ENCODE peak calls at places on chromosomes 16 and 17, in six cellular contexts. T is psoas muscle, D is astrocyte of the spinal cord, M is vagina, Y is lung, F is uterus. O is an unnamed sample.

GRCh38 chr17:79573196-79573929 is 37.5 kb downstream of the RBFOX3 start:
- DNase-seq in Y (no peak), F (no peak), T (no peak), M (no peak), D (no peak), O (no peak)

GRCh38 chr16:15682105-15682570 is 32.1 kb downstream of the NDE1 start:
- DNase-seq in D (peak), M (no peak), T (peak), Y (no peak), F (no peak), O (peak)

GRCh38 chr17:58060596-58061191 is 22.5 kb upstream of the DYNLL2 start:
- DNase-seq in T (peak), D (no peak), Y (peak), F (peak), M (no peak), O (no peak)

GRCh38 chr17:37221865-37222264 is 153.9 kb upstream of the C17orf78 start:
- DNase-seq in Y (no peak), M (no peak), T (no peak), D (no peak), F (no peak), O (no peak)

GRCh38 chr17:226108-226772 is 44.8 kb upstream of the DOC2B start:
- DNase-seq in F (no peak), Y (no peak), M (no peak), D (no peak), T (no peak), O (no peak)

GRCh38 chr17:63780507-63780906 is 6.5 kb downstream of the DDX42 start:
- DNase-seq in D (peak), T (no peak), F (no peak), M (no peak), Y (no peak), O (no peak)

GRCh38 chr17:44334315-44335181 is 9.9 kb upstream of the SLC25A39 start:
- DNase-seq in M (no peak), T (no peak), Y (no peak), D (no peak), F (no peak), O (no peak)

GRCh38 chr17:69609495-69610315 is 195.2 kb downstream of the MAP2K6 start:
- DNase-seq in Y (no peak), D (peak), T (no peak), M (no peak), F (no peak), O (no peak)

GRCh38 chr16:30005341-30006094 is 5.3 kb downstream of the DOC2A start:
- DNase-seq in D (no peak), T (no peak), Y (no peak), M (no peak), F (peak), O (no peak)

GRCh38 chr17:6437956-6438355 is 3.0 kb upstream of the AIPL1 start:
- DNase-seq in F (no peak), D (no peak), T (no peak), Y (no peak), M (no peak), O (no peak)

GRCh38 chr16:12874135-12874534 is 27.3 kb upstream of the SHISA9 start:
- DNase-seq in T (no peak), F (no peak), Y (no peak), D (peak), M (no peak), O (no peak)

GRCh38 chr17:70168979-70169706 is at the start of gene KCNJ2:
- DNase-seq in D (peak), F (peak), Y (peak), M (no peak), T (peak), O (no peak)

GRCh38 chr17:13143001-13143400 is 125.2 kb upstream of the ELAC2 start:
- DNase-seq in Y (no peak), T (no peak), M (no peak), D (no peak), F (no peak), O (no peak)

GRCh38 chr17:78108726-78109488 is 19.6 kb downstream of the TMC6 start:
- DNase-seq in Y (no peak), M (no peak), T (no peak), D (no peak), F (no peak), O (no peak)

GRCh38 chr17:77446959-77447634 is 306.3 kb downstream of the SEC14L1 start:
- DNase-seq in D (no peak), Y (no peak), F (no peak), T (no peak), M (no peak), O (no peak)

GRCh38 chr17:67162771-67163170 is 82.2 kb downstream of the HELZ start:
- DNase-seq in T (no peak), D (no peak), Y (no peak), F (no peak), M (no peak), O (no peak)

GRCh38 chr16:30910427-30911029 is 12.8 kb upstream of the FBXL19 start:
- DNase-seq in Y (no peak), M (no peak), F (no peak), T (no peak), D (no peak), O (no peak)

GRCh38 chr17:79607941-79608728 is 2.7 kb downstream of the RBFOX3 start:
- DNase-seq in D (no peak), F (peak), T (no peak), M (no peak), Y (no peak), O (no peak)

GRCh38 chr16:71630808-71631207 is 4.8 kb downstream of the MARVELD3 start:
- DNase-seq in D (no peak), M (no peak), Y (no peak), T (no peak), F (no peak), O (no peak)

GRCh38 chr17:5181509-5182305 is 10.0 kb downstream of the ZNF594 start:
- DNase-seq in F (no peak), T (no peak), Y (no peak), M (no peak), D (no peak), O (no peak)

GRCh38 chr17:68318103-68318991 is 27.1 kb downstream of the ARSG start:
- DNase-seq in T (peak), M (no peak), F (no peak), Y (no peak), D (peak), O (no peak)

GRCh38 chr16:87602821-87603683 is 744 bp downstream of the JPH3 start:
- DNase-seq in M (no peak), Y (no peak), T (no peak), F (no peak), D (no peak), O (no peak)
- H3K4me3 ChIP-seq in M (no peak), Y (no peak), T (peak), F (no peak), D (no peak), O (no peak)

DNA sequence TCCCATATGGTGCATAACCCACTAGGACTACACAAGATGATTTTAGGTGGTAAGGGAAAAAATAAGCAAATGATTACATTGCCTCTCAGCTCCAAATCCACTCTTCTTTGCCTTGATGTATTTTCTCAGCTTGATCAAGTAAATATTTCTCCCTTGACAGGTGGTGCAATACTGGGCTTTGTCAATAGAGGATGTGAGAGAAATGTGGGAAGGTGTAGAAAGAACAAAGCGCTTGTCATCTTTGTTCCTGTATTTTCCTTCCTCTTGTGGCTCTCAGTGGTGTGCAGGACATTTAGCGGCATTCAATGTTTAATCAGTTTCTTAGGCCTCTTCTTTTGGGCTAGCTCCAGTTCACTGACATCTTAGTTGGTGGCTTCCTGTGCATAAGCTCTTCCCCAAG is 1165.8 kb upstream of the GOT2 start:
- DNase-seq in Y (no peak), M (no peak), F (no peak), D (no peak), T (no peak), O (no peak)
- TF ChIP-seq CTCF in Y (no peak), M (no peak), F (no peak), D (no peak), T (no peak), O (no peak)

DNA sequence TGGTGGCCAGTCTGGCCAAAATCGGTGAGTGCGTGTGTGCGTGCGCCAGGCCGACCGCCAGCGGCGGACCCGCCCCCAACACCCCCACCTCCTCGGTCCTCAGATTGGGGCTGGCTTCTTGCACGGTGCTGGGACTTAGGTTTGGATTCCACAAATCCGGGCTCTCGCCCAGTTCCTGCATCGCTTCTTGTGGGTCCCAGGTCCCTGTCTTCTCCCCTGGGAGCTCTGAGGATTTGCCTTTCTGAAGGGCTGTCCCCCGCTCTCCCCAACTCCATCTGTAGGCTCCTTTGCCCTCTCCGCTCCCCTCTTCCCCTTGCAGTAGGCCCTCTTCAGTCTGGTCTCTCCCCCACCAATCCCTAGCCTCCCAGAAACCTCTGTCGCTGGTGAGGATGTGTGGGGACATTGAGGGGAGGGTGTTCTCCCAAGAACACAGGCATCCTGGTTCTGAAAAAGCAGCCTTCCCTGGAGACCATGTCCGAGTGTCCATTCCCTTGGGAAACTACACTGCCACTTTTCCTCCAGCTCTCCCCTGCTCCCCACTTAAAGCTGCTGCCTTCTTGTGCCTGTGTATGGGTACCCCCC is 490 bp downstream of the SLC9A5 start:
- DNase-seq in M (no peak), F (no peak), Y (no peak), T (peak), D (no peak), O (no peak)
- H3K4me3 ChIP-seq in M (peak), F (peak), Y (peak), T (peak), D (peak), O (peak)

GRCh38 chr17:76432712-76433336 is 20.1 kb downstream of the UBE2O start:
- DNase-seq in T (no peak), M (no peak), Y (no peak), D (no peak), F (no peak), O (peak)
- TF ChIP-seq CTCF in T (peak), M (no peak), Y (no peak), D (peak), F (no peak), O (peak)